ENCODE peak calls at places on chromosomes 12 and 14, in seven cellular contexts. U, N, X, B, G, I and Y are unnamed samples.

GRCh38 chr12:25433581-25434325 is 119.3 kb downstream of the LMNTD1 start:
- DNase-seq in N (no peak), G (no peak), U (peak), B (no peak), I (peak), X (peak), Y (peak)

GRCh38 chr14:73014105-73014504 is 12.8 kb downstream of the ZFYVE1 start:
- DNase-seq in G (no peak), I (no peak), B (no peak), X (no peak), U (peak), N (no peak), Y (peak)

GRCh38 chr12:108975024-108975593 is 45.8 kb downstream of the SVOP start:
- DNase-seq in I (no peak), U (no peak), B (no peak), G (no peak), X (no peak), N (no peak), Y (no peak)

GRCh38 chr12:42386310-42386709 is 60.3 kb downstream of the PPHLN1 start:
- DNase-seq in X (peak), U (no peak), I (no peak), G (no peak), N (no peak), B (no peak), Y (no peak)

GRCh38 chr12:47686645-47687240 is 19.1 kb downstream of the RPAP3 start:
- DNase-seq in G (no peak), X (peak), I (peak), B (peak), N (no peak), U (peak), Y (peak)

GRCh38 chr12:89135976-89136634 is 216.2 kb downstream of the DUSP6 start:
- DNase-seq in B (no peak), U (no peak), N (no peak), X (no peak), G (no peak), I (no peak), Y (peak)

GRCh38 chr14:105430535-105430934 is 10.9 kb downstream of the MTA1 start:
- DNase-seq in G (no peak), N (no peak), U (peak), X (no peak), B (no peak), I (peak), Y (peak)

GRCh38 chr14:89406941-89407340 is 10.1 kb downstream of the FOXN3 start:
- DNase-seq in N (no peak), G (no peak), I (no peak), B (no peak), U (peak), X (no peak), Y (no peak)

GRCh38 chr14:105739331-105740102 is 213.1 kb downstream of the TMEM121 start:
- DNase-seq in U (no peak), X (no peak), N (no peak), I (no peak), G (no peak), B (no peak), Y (no peak)

GRCh38 chr12:110670161-110670701 is 18.7 kb downstream of the HVCN1 start:
- DNase-seq in X (no peak), B (no peak), N (no peak), I (no peak), G (no peak), U (no peak), Y (no peak)

GRCh38 chr12:102939670-102940222 is 17.7 kb upstream of the ASCL1 start:
- DNase-seq in G (no peak), X (no peak), I (no peak), U (no peak), N (no peak), B (no peak), Y (no peak)

GRCh38 chr12:79692860-79693605 is 2.3 kb upstream of the PAWR start:
- DNase-seq in B (no peak), I (peak), X (no peak), N (no peak), U (peak), G (no peak), Y (peak)

GRCh38 chr14:99604766-99605298 is 825 bp upstream of the CCDC85C start:
- DNase-seq in X (peak), U (peak), N (no peak), I (peak), G (no peak), B (no peak), Y (peak)

GRCh38 chr12:120944645-120945217 is 33.6 kb upstream of the HNF1A start:
- DNase-seq in B (peak), I (peak), U (peak), X (peak), N (peak), G (peak), Y (peak)

GRCh38 chr12:102816816-102817434 is 100.1 kb downstream of the PAH start:
- DNase-seq in N (no peak), X (peak), B (no peak), G (no peak), U (peak), I (peak), Y (peak)

GRCh38 chr12:39959467-39959866 is 146.4 kb downstream of the SLC2A13 start:
- DNase-seq in U (no peak), G (no peak), B (no peak), N (no peak), X (no peak), I (no peak), Y (no peak)

GRCh38 chr12:112841891-112842290 is 50.3 kb downstream of the RPH3A start:
- DNase-seq in B (no peak), X (no peak), U (no peak), N (no peak), I (peak), G (no peak), Y (no peak)

GRCh38 chr14:104506461-104507253 is 72.9 kb upstream of the C14orf180 start:
- DNase-seq in B (no peak), I (no peak), U (no peak), G (no peak), N (peak), X (no peak), Y (no peak)

GRCh38 chr14:35221462-35221861 is 70.7 kb upstream of the PSMA6 start:
- DNase-seq in U (no peak), N (no peak), X (no peak), G (no peak), B (no peak), I (no peak), Y (peak)

GRCh38 chr12:41014643-41015020 is 173.5 kb upstream of the PDZRN4 start:
- DNase-seq in U (peak), B (no peak), N (no peak), X (no peak), G (no peak), I (peak), Y (peak)

GRCh38 chr12:108693781-108694180 is 37.5 kb downstream of the CORO1C start:
- DNase-seq in X (peak), G (no peak), I (no peak), N (no peak), B (no peak), U (no peak), Y (no peak)

GRCh38 chr14:55754471-55754870 is 174.5 kb downstream of the KTN1 start:
- DNase-seq in I (peak), N (no peak), B (no peak), U (peak), X (no peak), G (no peak), Y (no peak)

GRCh38 chr12:79927772-79928474 is 7.0 kb downstream of the PPP1R12A start:
- DNase-seq in U (peak), G (no peak), B (no peak), I (no peak), X (no peak), N (no peak), Y (peak)

GRCh38 chr14:101465795-101466448 is 95.4 kb upstream of the DIO3 start:
- DNase-seq in U (no peak), I (no peak), N (peak), G (no peak), X (no peak), B (no peak), Y (no peak)

GRCh38 chr14:97709552-97709951 is 912.4 kb downstream of the VRK1 start:
- DNase-seq in I (no peak), B (no peak), U (no peak), G (no peak), N (no peak), X (no peak), Y (no peak)

GRCh38 chr12:43113153-43113552 is 438.9 kb downstream of the ADAMTS20 start:
- DNase-seq in I (no peak), N (no peak), U (peak), X (peak), G (no peak), B (no peak), Y (no peak)

GRCh38 chr12:52122904-52123303 is 43.4 kb downstream of the SMIM41 start:
- DNase-seq in U (no peak), I (no peak), G (no peak), X (no peak), N (no peak), B (no peak), Y (no peak)

GRCh38 chr14:99602054-99602787 is 1.8 kb downstream of the CCDC85C start:
- DNase-seq in B (no peak), I (peak), N (no peak), U (no peak), G (no peak), X (no peak), Y (peak)

GRCh38 chr14:22922294-22922693 is 3.3 kb upstream of the RBM23 start:
- DNase-seq in B (no peak), U (no peak), G (no peak), N (no peak), I (no peak), X (no peak), Y (no peak)

GRCh38 chr14:76985540-76986260 is 42.8 kb downstream of the IRF2BPL start:
- DNase-seq in I (peak), X (peak), U (peak), B (no peak), G (no peak), N (no peak), Y (peak)

GRCh38 chr14:73460691-73461127 is 2.4 kb upstream of the NUMB start:
- DNase-seq in B (no peak), I (no peak), G (no peak), U (peak), X (no peak), N (no peak), Y (peak)

GRCh38 chr12:15407025-15407424 is 84.7 kb downstream of the PTPRO start:
- DNase-seq in X (no peak), N (no peak), I (no peak), G (no peak), B (no peak), U (no peak), Y (no peak)

GRCh38 chr12:54185919-54186318 is 2.9 kb downstream of the SMUG1 start:
- DNase-seq in N (no peak), U (no peak), I (no peak), G (no peak), X (no peak), B (no peak), Y (no peak)

GRCh38 chr12:133201888-133202287 is 20.6 kb downstream of the ZNF268 start:
- DNase-seq in B (no peak), N (no peak), G (no peak), I (no peak), X (no peak), U (no peak), Y (no peak)

GRCh38 chr12:133206390-133206789 is 25.1 kb downstream of the ZNF268 start:
- DNase-seq in X (no peak), I (no peak), B (no peak), N (no peak), U (no peak), G (no peak), Y (no peak)

GRCh38 chr12:133204264-133204603 is 22.9 kb downstream of the ZNF268 start:
- DNase-seq in I (no peak), B (no peak), U (no peak), N (no peak), X (peak), G (no peak), Y (no peak)

GRCh38 chr12:133203344-133204263 is 22.3 kb downstream of the ZNF268 start:
- DNase-seq in N (no peak), I (no peak), G (no peak), X (peak), U (no peak), B (no peak), Y (peak)

GRCh38 chr12:133202493-133203343 is 21.4 kb downstream of the ZNF268 start:
- DNase-seq in X (peak), I (no peak), G (no peak), B (no peak), U (peak), N (no peak), Y (no peak)
- H4K8ac ChIP-seq in X (no peak), I (no peak), G (no peak), B (no peak), U (no peak), N (no peak), Y (no peak)

GRCh38 chr12:3197131-3197818 is 120.1 kb downstream of the TSPAN9 start:
- DNase-seq in I (peak), X (no peak), B (no peak), G (no peak), U (no peak), N (no peak), Y (no peak)

GRCh38 chr12:3195337-3195736 is 118.2 kb downstream of the TSPAN9 start:
- DNase-seq in B (no peak), X (no peak), N (no peak), G (no peak), I (no peak), U (no peak), Y (no peak)

GRCh38 chr12:3193755-3194154 is 116.6 kb downstream of the TSPAN9 start:
- DNase-seq in G (no peak), X (no peak), U (no peak), B (no peak), N (no peak), I (no peak), Y (no peak)

GRCh38 chr12:3195859-3196483 is 118.8 kb downstream of the TSPAN9 start:
- DNase-seq in I (no peak), X (no peak), N (no peak), G (no peak), B (no peak), U (no peak), Y (no peak)

DNA sequence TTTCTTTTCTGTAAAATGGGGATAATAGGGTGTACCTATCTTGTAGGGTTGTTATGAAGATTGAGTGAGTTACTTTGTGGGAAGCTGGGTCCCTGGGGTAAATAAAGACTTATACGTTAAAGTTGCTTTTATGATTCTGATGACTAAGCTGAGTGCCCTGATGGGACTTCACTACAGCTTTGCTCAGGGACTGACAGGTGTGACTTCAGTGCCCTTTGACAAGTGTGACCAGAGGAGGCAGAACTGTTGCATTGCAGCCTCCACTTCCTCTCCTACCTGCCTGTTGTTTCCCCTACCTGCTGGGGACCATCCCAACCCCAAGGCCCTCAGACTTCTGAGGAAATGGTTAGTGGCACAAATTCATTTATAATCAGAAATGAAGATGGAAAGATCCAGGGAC is 119.3 kb downstream of the TSPAN9 start:
- DNase-seq in U (no peak), B (no peak), X (no peak), G (no peak), N (no peak), I (no peak), Y (no peak)
- H4K8ac ChIP-seq in U (no peak), B (no peak), X (no peak), G (no peak), N (no peak), I (no peak), Y (no peak)

GRCh38 chr12:7395950-7396349 is 48.0 kb downstream of the CD163L1 start:
- DNase-seq in X (no peak), I (no peak), U (peak), B (no peak), N (no peak), G (no peak), Y (peak)
- H4K8ac ChIP-seq in X (no peak), I (no peak), U (no peak), B (no peak), N (no peak), G (no peak), Y (no peak)

GRCh38 chr12:12399906-12400305 is 43.0 kb downstream of the BORCS5 start:
- DNase-seq in X (no peak), G (no peak), N (no peak), I (no peak), B (no peak), U (no peak), Y (no peak)

GRCh38 chr12:12396727-12397126 is 39.8 kb downstream of the BORCS5 start:
- DNase-seq in B (no peak), G (no peak), I (peak), X (no peak), N (no peak), U (no peak), Y (no peak)

GRCh38 chr12:12399161-12399560 is 42.3 kb downstream of the BORCS5 start:
- DNase-seq in B (no peak), G (no peak), U (no peak), N (no peak), I (no peak), X (no peak), Y (no peak)

GRCh38 chr12:12398026-12398859 is 41.4 kb downstream of the BORCS5 start:
- DNase-seq in G (no peak), U (peak), N (no peak), B (no peak), I (peak), X (no peak), Y (peak)

DNA sequence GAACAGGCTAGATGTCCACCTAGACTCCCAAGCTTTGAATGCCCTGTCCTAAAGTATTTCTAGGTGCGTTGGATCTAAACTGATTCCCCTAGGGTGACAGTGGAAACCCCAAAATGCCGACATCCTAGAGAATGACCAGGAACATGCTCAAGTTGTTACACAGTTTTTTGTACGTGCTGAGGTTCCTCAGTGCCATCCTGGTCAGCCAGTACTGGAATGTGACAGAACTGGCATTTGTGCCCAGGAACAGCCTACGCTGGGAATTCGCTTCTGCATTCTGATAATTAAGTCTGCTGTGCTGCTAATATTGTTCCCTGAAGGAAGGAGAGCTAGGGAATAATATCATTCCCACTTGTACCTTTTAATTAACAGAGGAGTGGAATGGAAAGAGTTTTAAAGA is 40.3 kb downstream of the BORCS5 start:
- DNase-seq in X (no peak), B (no peak), G (no peak), U (no peak), I (peak), N (no peak), Y (no peak)
- H4K8ac ChIP-seq in X (no peak), B (no peak), G (no peak), U (no peak), I (no peak), N (no peak), Y (no peak)

GRCh38 chr12:68630598-68630997 is 19.9 kb downstream of the RAP1B start:
- DNase-seq in U (no peak), X (no peak), B (no peak), G (no peak), I (no peak), N (no peak), Y (no peak)

GRCh38 chr12:68631177-68631576 is 20.5 kb downstream of the RAP1B start:
- DNase-seq in U (no peak), B (no peak), N (no peak), I (peak), G (no peak), X (no peak), Y (peak)

GRCh38 chr12:68636268-68636667 is 25.6 kb downstream of the RAP1B start:
- DNase-seq in N (no peak), G (no peak), U (peak), B (no peak), X (no peak), I (peak), Y (peak)

GRCh38 chr12:68632486-68632885 is 21.8 kb downstream of the RAP1B start:
- DNase-seq in B (no peak), G (no peak), I (no peak), U (no peak), X (no peak), N (no peak), Y (no peak)

DNA sequence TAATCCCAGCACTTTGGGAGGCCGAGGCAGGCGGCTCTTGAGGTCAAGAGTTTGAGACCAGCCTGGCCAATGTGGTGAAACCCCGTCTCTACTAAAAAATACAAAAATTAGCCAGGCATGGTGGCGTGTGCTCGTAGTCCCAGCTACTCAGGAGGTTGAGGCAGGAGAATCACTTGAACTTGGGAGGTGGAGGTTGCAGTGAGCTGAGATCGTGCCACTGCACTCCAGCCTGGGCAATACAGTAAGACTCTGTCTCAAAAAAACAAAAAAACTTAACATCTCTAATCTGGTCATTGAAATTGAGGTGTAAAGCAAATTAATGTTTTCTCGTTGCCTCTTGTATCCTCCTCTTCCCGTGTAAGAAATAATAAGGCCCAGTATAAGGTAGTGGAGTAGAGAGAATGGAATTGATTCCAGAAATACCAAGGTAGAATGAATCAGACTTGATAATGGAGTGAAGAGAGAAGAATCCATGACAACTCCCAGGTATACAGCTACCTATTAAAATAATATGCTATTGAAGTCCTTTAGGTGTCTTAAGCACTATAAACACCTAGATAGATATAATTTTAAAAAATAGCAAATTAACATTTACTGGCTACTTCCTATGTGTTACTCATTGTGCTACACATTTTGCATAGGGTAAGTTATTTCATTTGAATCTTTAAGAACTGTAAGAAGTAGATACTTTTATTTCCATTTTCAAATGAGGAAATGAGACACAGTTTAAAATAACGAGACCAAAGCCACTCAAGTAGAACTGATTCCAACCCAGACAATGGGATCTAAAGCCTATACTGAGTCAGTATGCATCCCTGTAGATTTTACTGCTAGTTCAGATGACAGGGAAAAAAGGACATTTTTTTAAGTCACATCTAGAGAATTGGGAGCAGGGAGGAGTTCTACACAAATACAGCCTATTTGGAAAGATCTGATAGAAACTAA is 23.2 kb downstream of the RAP1B start:
- DNase-seq in X (no peak), I (peak), G (no peak), N (no peak), B (no peak), U (no peak), Y (no peak)
- H4K8ac ChIP-seq in X (no peak), I (no peak), G (no peak), N (no peak), B (no peak), U (no peak), Y (no peak)

GRCh38 chr14:61847861-61848260 is 85.6 kb downstream of the SNAPC1 start:
- DNase-seq in G (no peak), N (no peak), X (no peak), U (no peak), B (no peak), I (peak), Y (no peak)
- H4K8ac ChIP-seq in G (no peak), N (no peak), X (no peak), U (no peak), B (no peak), I (peak), Y (no peak)